ENCODE peak calls at places on chromosome 22, in four cellular contexts. One of them, this sample, is unnamed.

GRCh38 chr22:26673485-26673884 is 16.1 kb downstream of the MIAT start:
- DNase-seq in effector memory CD4-positive, alpha-beta T cell: peak; percentile 8
- DNase-seq in spleen: no peak
- DNase-seq in lower lobe of right lung: no peak
- DNase-seq in this sample: no peak

GRCh38 chr22:28112548-28113043 is 193.5 kb upstream of the PITPNB start:
- DNase-seq in effector memory CD4-positive, alpha-beta T cell: no peak
- DNase-seq in lower lobe of right lung: peak; percentile 52
- DNase-seq in spleen: no peak
- DNase-seq in this sample: no peak

GRCh38 chr22:32411388-32411787 is 659 bp downstream of the RTCB start:
- DNase-seq in effector memory CD4-positive, alpha-beta T cell: no peak
- DNase-seq in spleen: no peak
- DNase-seq in lower lobe of right lung: no peak
- DNase-seq in this sample: no peak

GRCh38 chr22:47307326-47307725 is 544.9 kb downstream of the TBC1D22A start:
- DNase-seq in lower lobe of right lung: no peak
- DNase-seq in spleen: no peak
- DNase-seq in effector memory CD4-positive, alpha-beta T cell: no peak
- DNase-seq in this sample: no peak

GRCh38 chr22:17890245-17890671 is 116.0 kb upstream of the BID start:
- DNase-seq in spleen: no peak
- DNase-seq in lower lobe of right lung: no peak
- DNase-seq in effector memory CD4-positive, alpha-beta T cell: no peak
- DNase-seq in this sample: no peak

GRCh38 chr22:20566420-20567260 is 59.2 kb downstream of the MED15 start:
- DNase-seq in spleen: peak; percentile 79
- DNase-seq in effector memory CD4-positive, alpha-beta T cell: peak; percentile 75
- DNase-seq in lower lobe of right lung: no peak
- DNase-seq in this sample: no peak

GRCh38 chr22:46604306-46604690 is 15.9 kb upstream of the GRAMD4 start:
- DNase-seq in lower lobe of right lung: peak; percentile 70
- DNase-seq in spleen: no peak
- DNase-seq in effector memory CD4-positive, alpha-beta T cell: no peak
- DNase-seq in this sample: no peak

GRCh38 chr22:27507935-27508504 is 293.5 kb downstream of the MN1 start:
- DNase-seq in lower lobe of right lung: no peak
- DNase-seq in spleen: no peak
- DNase-seq in effector memory CD4-positive, alpha-beta T cell: no peak
- DNase-seq in this sample: no peak

GRCh38 chr22:46935506-46936377 is 173.3 kb downstream of the TBC1D22A start:
- DNase-seq in lower lobe of right lung: peak; percentile 63
- DNase-seq in spleen: no peak
- DNase-seq in effector memory CD4-positive, alpha-beta T cell: no peak
- DNase-seq in this sample: no peak

GRCh38 chr22:46262449-46263207 is 515 bp downstream of the PKDREJ start:
- DNase-seq in spleen: peak; percentile 92
- DNase-seq in lower lobe of right lung: peak; percentile 84
- DNase-seq in effector memory CD4-positive, alpha-beta T cell: no peak
- DNase-seq in this sample: peak; percentile 15

GRCh38 chr22:24424001-24424900 is 3.1 kb upstream of the ADORA2A start:
- DNase-seq in spleen: peak; percentile 92
- DNase-seq in effector memory CD4-positive, alpha-beta T cell: no peak
- DNase-seq in lower lobe of right lung: peak; percentile 62
- DNase-seq in this sample: no peak

GRCh38 chr22:30526656-30527055 is 19.9 kb downstream of the SEC14L6 start:
- DNase-seq in spleen: no peak
- DNase-seq in effector memory CD4-positive, alpha-beta T cell: no peak
- DNase-seq in lower lobe of right lung: no peak
- DNase-seq in this sample: no peak

GRCh38 chr22:30523646-30524489 is 18.4 kb upstream of the SEC14L4 start:
- DNase-seq in effector memory CD4-positive, alpha-beta T cell: no peak
- DNase-seq in lower lobe of right lung: no peak
- DNase-seq in spleen: no peak
- DNase-seq in this sample: no peak

GRCh38 chr22:30516731-30517130 is 11.2 kb upstream of the SEC14L4 start:
- DNase-seq in effector memory CD4-positive, alpha-beta T cell: no peak
- DNase-seq in spleen: no peak
- DNase-seq in lower lobe of right lung: no peak
- DNase-seq in this sample: no peak

GRCh38 chr22:30519842-30520425 is 14.4 kb upstream of the SEC14L4 start:
- DNase-seq in spleen: no peak
- DNase-seq in lower lobe of right lung: no peak
- DNase-seq in effector memory CD4-positive, alpha-beta T cell: no peak
- DNase-seq in this sample: no peak

DNA sequence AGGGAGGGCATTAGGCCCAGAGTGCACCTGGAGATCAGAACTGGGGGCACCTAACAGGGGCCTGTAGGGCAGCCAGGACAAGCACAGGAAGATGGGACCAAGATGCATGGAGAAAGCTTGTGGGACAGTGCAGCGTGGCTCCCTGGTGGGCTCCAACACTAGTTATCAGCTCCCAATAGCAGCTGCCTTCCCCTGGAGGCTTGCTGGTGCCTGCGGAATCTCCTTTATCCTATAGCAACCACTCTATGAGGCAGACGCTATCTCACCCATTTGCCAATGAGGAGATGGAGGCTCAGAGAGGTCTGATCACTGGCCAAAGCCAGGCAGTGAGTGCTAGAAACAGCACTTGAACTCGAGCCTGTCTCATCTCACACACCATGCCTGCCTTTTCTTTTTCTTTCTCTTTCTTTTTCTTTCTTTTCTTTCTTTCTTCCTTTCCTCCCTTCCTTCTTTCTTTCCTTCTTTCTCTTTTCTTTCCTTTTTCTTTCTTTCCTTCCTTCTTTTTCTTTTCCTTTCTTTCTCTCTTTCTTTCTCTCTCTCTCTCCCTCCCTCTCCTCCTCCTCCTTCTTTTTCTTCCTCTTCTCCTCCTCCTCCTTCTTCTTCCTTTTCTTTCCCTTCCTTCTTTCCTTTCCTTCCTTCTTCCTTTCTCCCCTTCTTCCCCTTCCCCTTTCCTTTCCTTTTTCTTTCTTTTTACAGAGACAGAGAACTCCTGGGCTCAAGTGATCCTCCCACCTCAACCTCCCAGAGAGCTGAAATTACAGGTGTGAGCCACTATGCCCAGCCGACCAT is 16.1 kb upstream of the SEC14L4 start:
- DNase-seq in lower lobe of right lung: no peak
- DNase-seq in effector memory CD4-positive, alpha-beta T cell: no peak
- DNase-seq in spleen: no peak
- DNase-seq in this sample: no peak
- H3K27ac ChIP-seq in lower lobe of right lung: no peak overlapping the region
- H3K27ac ChIP-seq in effector memory CD4-positive, alpha-beta T cell: no peak overlapping the region
- H3K27ac ChIP-seq in spleen: no peak overlapping the region
- H3K27ac ChIP-seq in this sample: no peak overlapping the region

DNA sequence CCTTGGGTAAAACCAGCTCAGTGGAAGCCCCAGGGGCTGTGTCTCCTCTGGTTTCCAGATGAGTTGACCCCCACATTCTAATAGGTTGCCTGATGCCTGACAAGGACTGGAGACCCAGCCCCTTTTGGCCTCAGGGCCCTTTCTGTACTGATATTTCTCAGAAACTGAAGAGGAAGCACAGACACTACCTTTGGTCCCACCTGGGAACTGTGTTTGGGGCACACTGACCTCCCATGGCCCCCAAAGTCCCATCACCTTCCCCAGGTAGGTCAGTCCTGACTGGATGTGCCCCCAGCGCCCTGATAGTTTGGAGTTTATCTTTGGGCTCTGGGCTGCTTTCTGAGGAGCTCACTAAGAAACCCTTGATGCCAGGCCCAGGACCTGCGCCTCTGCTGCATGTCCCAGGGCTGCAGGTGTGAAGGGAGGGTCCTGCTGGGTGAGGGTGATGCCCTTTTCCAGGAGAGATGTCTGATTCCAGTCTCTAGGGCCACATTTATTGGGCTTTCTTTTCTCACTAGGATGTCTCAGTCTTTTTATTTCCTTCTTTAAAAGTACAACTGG is 106.7 kb downstream of the GGTLC2 start:
- DNase-seq in spleen: no peak
- DNase-seq in lower lobe of right lung: no peak
- DNase-seq in effector memory CD4-positive, alpha-beta T cell: no peak
- DNase-seq in this sample: no peak
- H3K27ac ChIP-seq in spleen: no peak overlapping the region
- H3K27ac ChIP-seq in lower lobe of right lung: no peak overlapping the region
- H3K27ac ChIP-seq in effector memory CD4-positive, alpha-beta T cell: no peak overlapping the region
- H3K27ac ChIP-seq in this sample: no peak overlapping the region

DNA sequence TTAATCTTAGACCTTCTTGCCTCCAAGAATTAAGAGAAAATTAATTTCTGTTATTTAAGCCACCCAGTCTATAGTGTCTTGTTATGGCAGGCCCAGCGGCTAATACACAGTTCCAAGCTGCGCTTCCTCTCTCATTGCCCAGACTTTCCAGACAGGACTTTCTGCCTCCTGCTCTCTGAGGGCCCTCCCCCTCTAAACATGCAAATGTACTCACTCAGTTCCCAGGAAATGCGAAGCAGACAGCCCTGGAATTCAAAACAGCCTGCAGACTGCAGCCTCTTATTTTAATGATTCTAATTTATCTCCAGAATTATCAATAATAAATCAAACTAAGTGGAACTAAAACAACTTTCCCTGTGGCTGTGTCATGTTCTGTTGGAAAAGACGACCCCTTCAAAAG is 115.5 kb upstream of the ISX start:
- DNase-seq in spleen: no peak
- DNase-seq in effector memory CD4-positive, alpha-beta T cell: no peak
- DNase-seq in lower lobe of right lung: no peak
- DNase-seq in this sample: no peak
- H3K27ac ChIP-seq in spleen: no peak overlapping the region
- H3K27ac ChIP-seq in effector memory CD4-positive, alpha-beta T cell: no peak overlapping the region
- H3K27ac ChIP-seq in lower lobe of right lung: no peak overlapping the region
- H3K27ac ChIP-seq in this sample: no peak overlapping the region

GRCh38 chr22:42884616-42885375 is 27.7 kb upstream of the ARFGAP3 start:
- DNase-seq in lower lobe of right lung: no peak
- DNase-seq in effector memory CD4-positive, alpha-beta T cell: no peak
- DNase-seq in spleen: no peak
- DNase-seq in this sample: no peak

GRCh38 chr22:42881982-42882656 is 25.0 kb upstream of the ARFGAP3 start:
- DNase-seq in spleen: no peak
- DNase-seq in effector memory CD4-positive, alpha-beta T cell: no peak
- DNase-seq in lower lobe of right lung: no peak
- DNase-seq in this sample: no peak

GRCh38 chr22:42883970-42884369 is 26.9 kb upstream of the ARFGAP3 start:
- DNase-seq in spleen: no peak
- DNase-seq in effector memory CD4-positive, alpha-beta T cell: no peak
- DNase-seq in lower lobe of right lung: no peak
- DNase-seq in this sample: no peak

GRCh38 chr22:42881298-42881697 is 24.2 kb upstream of the ARFGAP3 start:
- DNase-seq in spleen: no peak
- DNase-seq in effector memory CD4-positive, alpha-beta T cell: no peak
- DNase-seq in lower lobe of right lung: no peak
- DNase-seq in this sample: no peak

DNA sequence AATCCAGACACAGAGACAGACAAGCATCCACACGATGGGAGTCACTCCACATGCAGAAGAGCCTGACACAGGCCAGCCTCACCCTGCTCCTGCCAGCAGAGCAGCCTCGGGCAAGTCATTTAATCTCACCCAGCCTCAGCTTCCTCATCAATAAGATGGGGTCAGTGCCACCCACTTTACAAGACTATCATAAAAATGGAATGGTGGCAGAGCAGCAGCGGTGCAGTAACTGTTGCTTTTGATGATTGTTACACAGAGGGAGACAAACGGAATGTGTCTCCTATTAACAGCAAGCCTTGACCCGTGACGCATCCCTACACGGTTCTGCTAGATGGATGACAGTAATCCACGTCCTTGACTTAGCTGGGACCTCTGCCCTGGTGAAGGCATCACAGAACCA is 26.0 kb upstream of the ARFGAP3 start:
- DNase-seq in lower lobe of right lung: no peak
- DNase-seq in effector memory CD4-positive, alpha-beta T cell: no peak
- DNase-seq in spleen: no peak
- DNase-seq in this sample: no peak
- H3K27ac ChIP-seq in lower lobe of right lung: no peak overlapping the region
- H3K27ac ChIP-seq in effector memory CD4-positive, alpha-beta T cell: no peak overlapping the region
- H3K27ac ChIP-seq in spleen: no peak overlapping the region
- H3K27ac ChIP-seq in this sample: no peak overlapping the region

GRCh38 chr22:29788339-29789279 is 21.4 kb downstream of the UQCR10 start:
- DNase-seq in lower lobe of right lung: no peak
- DNase-seq in spleen: no peak
- DNase-seq in effector memory CD4-positive, alpha-beta T cell: no peak
- DNase-seq in this sample: no peak

GRCh38 chr22:29787371-29787980 is 20.3 kb downstream of the UQCR10 start:
- DNase-seq in effector memory CD4-positive, alpha-beta T cell: no peak
- DNase-seq in lower lobe of right lung: no peak
- DNase-seq in spleen: no peak
- DNase-seq in this sample: no peak

GRCh38 chr22:29782061-29782845 is 15.1 kb downstream of the UQCR10 start:
- DNase-seq in spleen: no peak
- DNase-seq in effector memory CD4-positive, alpha-beta T cell: no peak
- DNase-seq in lower lobe of right lung: peak; percentile 54
- DNase-seq in this sample: peak; percentile 20

GRCh38 chr22:29784451-29785361 is 17.5 kb downstream of the UQCR10 start:
- DNase-seq in lower lobe of right lung: no peak
- DNase-seq in effector memory CD4-positive, alpha-beta T cell: no peak
- DNase-seq in spleen: no peak
- DNase-seq in this sample: peak; percentile 60

DNA sequence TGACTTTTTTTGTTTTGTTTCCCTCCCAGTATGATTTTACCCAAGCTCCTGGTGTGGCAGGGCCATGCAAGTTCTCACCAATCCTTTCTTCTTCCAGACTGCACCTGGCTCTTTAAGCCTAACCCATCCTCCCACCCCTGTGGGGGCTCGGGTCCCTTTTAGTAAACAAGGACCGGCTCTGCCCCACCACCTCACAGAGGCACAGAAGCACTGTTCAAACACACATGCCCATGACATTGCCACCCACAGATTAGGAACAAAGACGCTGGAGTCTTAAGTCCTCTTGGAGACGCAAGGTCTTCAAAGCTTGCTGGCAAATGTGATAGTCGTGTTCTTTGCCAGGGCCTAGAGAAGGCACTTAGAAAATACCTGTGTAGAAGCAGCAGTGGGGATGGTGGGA is 18.9 kb downstream of the UQCR10 start:
- DNase-seq in spleen: no peak
- DNase-seq in effector memory CD4-positive, alpha-beta T cell: no peak
- DNase-seq in lower lobe of right lung: no peak
- DNase-seq in this sample: no peak
- H3K27ac ChIP-seq in spleen: no peak overlapping the region
- H3K27ac ChIP-seq in effector memory CD4-positive, alpha-beta T cell: no peak overlapping the region
- H3K27ac ChIP-seq in lower lobe of right lung: no peak overlapping the region
- H3K27ac ChIP-seq in this sample: no peak overlapping the region